ENCODE peak calls at places on chromosomes 13 and 19, in nine cellular contexts. S, G, F, B, A, H, O, P and U are unnamed samples.
A peak's percentile ranks its signal among the peaks of the same experiment; 100 is the strongest.

GRCh38 chr13:73591861-73592260 is 533.1 kb downstream of the KLF5 start:
- DNase-seq in F (no peak), G (no peak), B (no peak), P (no peak), O (no peak), A (no peak), H (no peak), S (no peak), U (no peak)

GRCh38 chr13:47959468-47960088 is 41.5 kb downstream of the SUCLA2 start:
- DNase-seq in H (no peak), B (no peak), F (no peak), O (no peak), G (no peak), A (no peak), P (no peak), S (no peak), U (no peak)

GRCh38 chr13:104586010-104586746 is 1520.0 kb upstream of the SLC10A2 start:
- DNase-seq in G (peak; percentile 24), A (no peak), O (no peak), H (peak; percentile 52), S (peak; percentile 52), F (peak; percentile 88), B (no peak), P (no peak), U (no peak)

GRCh38 chr19:41872775-41873647 is 4.1 kb upstream of the CD79A start:
- DNase-seq in F (peak; percentile 58), P (peak; percentile 94), G (peak; percentile 88), B (peak; percentile 94), H (peak; percentile 83), A (no peak), S (peak; percentile 93), O (no peak), U (peak; percentile 60)

GRCh38 chr19:5903502-5904301 is at the start of gene NDUFA11:
- DNase-seq in S (peak; percentile 99), O (peak; percentile 100), B (peak; percentile 99), G (peak; percentile 99), F (peak; percentile 99), H (peak; percentile 99), P (peak; percentile 100), A (peak; percentile 97), U (peak; percentile 96)

GRCh38 chr19:48608798-48609263 is 2.3 kb downstream of the SPACA4 start:
- DNase-seq in B (peak; percentile 83), G (no peak), S (peak; percentile 84), H (no peak), F (peak; percentile 33), P (no peak), O (no peak), A (no peak), U (peak; percentile 72)

GRCh38 chr19:45508931-45509691 is 1.8 kb downstream of the VASP start:
- DNase-seq in P (peak; percentile 90), F (peak; percentile 71), O (peak; percentile 84), B (peak; percentile 95), S (peak; percentile 88), H (peak; percentile 53), G (peak; percentile 69), A (peak; percentile 37), U (peak; percentile 53)

GRCh38 chr19:18712981-18713380 is 29.5 kb downstream of the CRTC1 start:
- DNase-seq in H (no peak), G (peak; percentile 49), B (no peak), P (no peak), O (no peak), F (no peak), S (no peak), A (no peak), U (no peak)

GRCh38 chr19:46872967-46873366 is 12.2 kb downstream of the ARHGAP35 start:
- DNase-seq in A (no peak), P (no peak), G (no peak), S (peak; percentile 38), H (no peak), O (no peak), B (no peak), F (no peak), U (no peak)

GRCh38 chr19:34172661-34173144 is 399 bp downstream of the LSM14A start:
- DNase-seq in S (peak; percentile 52), H (no peak), A (no peak), B (peak; percentile 91), P (no peak), G (peak; percentile 50), F (peak; percentile 27), O (peak; percentile 32), U (no peak)

GRCh38 chr19:51811344-51811743 is 16.4 kb downstream of the FPR3 start:
- DNase-seq in F (no peak), G (no peak), S (peak; percentile 54), H (no peak), P (no peak), A (no peak), B (no peak), O (peak; percentile 57), U (no peak)

GRCh38 chr19:51375504-51376221 is 3.2 kb upstream of the NKG7 start:
- DNase-seq in G (no peak), A (no peak), O (no peak), P (no peak), F (no peak), S (no peak), B (peak; percentile 47), H (no peak), U (no peak)

GRCh38 chr13:95121516-95121915 is 179.7 kb downstream of the ABCC4 start:
- DNase-seq in H (no peak), S (no peak), P (no peak), A (no peak), F (no peak), G (no peak), O (no peak), B (no peak), U (no peak)

GRCh38 chr19:7831452-7831851 is 1.4 kb downstream of the EVI5L start:
- DNase-seq in H (no peak), B (no peak), S (no peak), G (peak; percentile 61), A (peak; percentile 38), O (no peak), P (no peak), F (no peak), U (no peak)

GRCh38 chr13:37741536-37741935 is 128.0 kb downstream of the TRPC4 start:
- DNase-seq in A (no peak), P (no peak), H (no peak), G (no peak), O (no peak), F (no peak), B (no peak), S (no peak), U (no peak)

GRCh38 chr19:6229951-6230712 is 49.6 kb downstream of the MLLT1 start:
- DNase-seq in S (no peak), H (no peak), F (no peak), G (no peak), A (no peak), B (peak; percentile 65), O (no peak), P (peak; percentile 68), U (no peak)

GRCh38 chr13:34926513-34926912 is 15.6 kb upstream of the NBEA start:
- DNase-seq in G (peak; percentile 66), B (no peak), A (no peak), O (no peak), P (no peak), F (peak; percentile 71), S (no peak), H (no peak), U (peak; percentile 16)

GRCh38 chr13:60790620-60791019 is 393.6 kb downstream of the TDRD3 start:
- DNase-seq in S (no peak), O (no peak), P (no peak), A (no peak), B (no peak), H (no peak), G (no peak), F (no peak), U (no peak)

GRCh38 chr19:12194827-12195500 is 32.1 kb downstream of the ZNF136 start:
- DNase-seq in G (no peak), A (peak; percentile 53), O (peak; percentile 83), P (peak; percentile 83), S (peak; percentile 82), F (peak; percentile 31), B (peak; percentile 87), H (peak; percentile 97), U (peak; percentile 35)

GRCh38 chr19:39599116-39599515 is 3.2 kb upstream of the LGALS13 start:
- DNase-seq in B (no peak), A (peak; percentile 53), O (no peak), G (peak; percentile 51), F (peak; percentile 15), H (no peak), S (no peak), P (no peak), U (no peak)

GRCh38 chr19:16376649-16377048 is 52.0 kb downstream of the KLF2 start:
- DNase-seq in P (peak; percentile 82), S (peak; percentile 47), O (no peak), G (no peak), H (no peak), A (no peak), F (no peak), B (peak; percentile 83), U (peak; percentile 63)

GRCh38 chr19:45320997-45321775 is 1.5 kb downstream of the CKM start:
- DNase-seq in O (no peak), H (no peak), B (no peak), P (no peak), S (no peak), A (no peak), F (no peak), G (no peak), U (no peak)

GRCh38 chr13:29901714-29902631 is 51.6 kb upstream of the UBL3 start:
- DNase-seq in S (peak; percentile 62), P (no peak), A (no peak), G (peak; percentile 73), O (no peak), H (no peak), F (peak; percentile 97), B (no peak), U (no peak)
- H3K4me3 ChIP-seq in S (no peak overlapping the region), P (no peak overlapping the region), A (no peak overlapping the region), G (no peak overlapping the region), O (no peak overlapping the region), H (no peak overlapping the region), F (no peak overlapping the region), B (no peak overlapping the region), U (peak overlapping the region; percentile 75)

DNA sequence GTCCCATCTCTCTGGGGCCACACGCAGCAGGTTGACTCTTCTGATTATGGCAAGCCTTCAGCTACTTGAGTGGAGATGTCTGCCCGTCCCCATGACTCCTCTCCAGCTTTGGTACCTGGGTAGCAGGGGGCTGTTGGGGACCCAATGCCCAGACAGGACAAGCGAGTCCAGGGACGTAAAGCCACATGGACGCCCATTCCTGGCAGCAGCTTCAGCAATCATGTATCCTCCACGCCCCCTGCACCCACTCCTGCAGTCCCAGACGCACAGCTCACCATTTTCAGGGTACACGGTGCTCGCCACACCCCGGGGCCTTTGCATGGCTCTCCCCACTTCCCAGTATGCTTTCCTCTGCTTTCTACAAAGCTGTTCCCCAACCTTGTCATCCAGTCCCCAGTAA is 22.0 kb upstream of the VSTM2B start:
- DNase-seq in F (no peak), O (no peak), P (no peak), B (no peak), A (no peak), H (no peak), S (no peak), G (no peak), U (no peak)
- H3K27ac ChIP-seq in F (no peak overlapping the region), O (no peak overlapping the region), P (no peak overlapping the region), B (no peak overlapping the region), A (no peak overlapping the region), H (no peak overlapping the region), S (no peak overlapping the region), G (no peak overlapping the region), U (no peak overlapping the region)

GRCh38 chr13:109872864-109873263 is 86.5 kb upstream of the IRS2 start:
- DNase-seq in A (no peak), B (no peak), H (no peak), F (no peak), O (no peak), S (no peak), G (no peak), P (no peak), U (no peak)
- H3K36me3 ChIP-seq in A (no peaks in the 10 kb centered on the region), B (no peaks in the 10 kb centered on the region), H (no peaks in the 10 kb centered on the region), F (no peaks in the 10 kb centered on the region), O (no peaks in the 10 kb centered on the region), S (no peaks in the 10 kb centered on the region), G (no peaks in the 10 kb centered on the region), P (no peaks in the 10 kb centered on the region), U (no peaks in the 10 kb centered on the region)

GRCh38 chr13:33514362-33514761 is 228.8 kb upstream of the STARD13 start:
- DNase-seq in A (no peak), H (no peak), P (no peak), S (no peak), F (no peak), G (no peak), B (no peak), O (no peak), U (no peak)
- H3K4me3 ChIP-seq in A (no peak overlapping the region), H (no peak overlapping the region), P (no peak overlapping the region), S (no peak overlapping the region), F (no peak overlapping the region), G (no peak overlapping the region), B (no peak overlapping the region), O (no peak overlapping the region), U (no peak overlapping the region)